ENCODE peak calls at places on chromosomes 7 and 10, in six cellular contexts. Q is upper lobe of left lung; Z is psoas muscle; H is CD4-positive, CD25-positive, alpha-beta regulatory T cell; L is mesenchymal stem cell; B is heart right ventricle. G is an unnamed sample. For H3K9me3, the result is how much of the 10 kb centered on the place peaks cover.

GRCh38 chr10:75399461-75400162 is 2.0 kb downstream of the ZNF503 start:
- DNase-seq in B (peak), H (no peak), Q (peak), Z (peak), L (peak), G (no peak)

GRCh38 chr10:88707429-88708110 is 1.5 kb downstream of the LIPK start:
- DNase-seq in Q (no peak), Z (no peak), L (peak), H (no peak), B (no peak), G (no peak)

GRCh38 chr7:756928-757560 is 30.0 kb upstream of the PRKAR1B start:
- DNase-seq in L (no peak), H (no peak), B (no peak), Z (peak), Q (no peak), G (no peak)

GRCh38 chr7:35250941-35251340 is 3.0 kb downstream of the TBX20 start:
- DNase-seq in L (no peak), Z (no peak), H (no peak), Q (no peak), B (no peak), G (no peak)

GRCh38 chr10:97818572-97818971 is 31.1 kb upstream of the GOLGA7B start:
- DNase-seq in B (no peak), L (no peak), Q (no peak), H (no peak), Z (no peak), G (no peak)

GRCh38 chr10:103792547-103792946 is 62.8 kb downstream of the SH3PXD2A start:
- DNase-seq in L (no peak), B (no peak), H (no peak), Z (no peak), Q (no peak), G (no peak)

GRCh38 chr10:95214793-95215192 is 20.8 kb downstream of the ACSM6 start:
- DNase-seq in L (peak), Z (no peak), B (no peak), H (no peak), Q (no peak), G (no peak)

GRCh38 chr10:17599089-17599488 is 18.1 kb downstream of the HACD1 start:
- DNase-seq in H (no peak), L (peak), B (peak), Z (no peak), Q (no peak), G (no peak)

GRCh38 chr7:43430412-43430811 is 152.5 kb upstream of the STK17A start:
- DNase-seq in L (peak), H (no peak), B (no peak), Q (no peak), Z (no peak), G (no peak)

GRCh38 chr7:64978497-64979203 is 12.2 kb downstream of the ZNF117 start:
- DNase-seq in Q (no peak), L (no peak), H (no peak), Z (no peak), B (no peak), G (no peak)

GRCh38 chr10:28663576-28664368 is 13.5 kb upstream of the BAMBI start:
- DNase-seq in Q (peak), B (peak), H (peak), L (peak), Z (peak), G (no peak)

GRCh38 chr7:47651355-47652317 is 69.7 kb upstream of the TNS3 start:
- DNase-seq in B (no peak), H (no peak), Q (no peak), Z (no peak), L (peak), G (no peak)

GRCh38 chr7:68121655-68122054 is 1125.0 kb downstream of the TYW1 start:
- DNase-seq in B (no peak), Q (no peak), Z (no peak), H (no peak), L (no peak), G (no peak)

GRCh38 chr7:101211501-101211900 is 5.9 kb downstream of the PLOD3 start:
- DNase-seq in Q (no peak), L (no peak), H (no peak), B (no peak), Z (no peak), G (no peak)

GRCh38 chr10:123804716-123805115 is 86.9 kb downstream of the CPXM2 start:
- DNase-seq in Q (no peak), L (no peak), B (no peak), Z (no peak), H (no peak), G (no peak)

GRCh38 chr10:62560207-62560819 is 186.1 kb downstream of the ZNF365 start:
- DNase-seq in L (peak), Z (no peak), B (no peak), Q (no peak), H (no peak), G (no peak)

GRCh38 chr7:155618708-155619633 is 25.5 kb upstream of the RBM33 start:
- DNase-seq in H (no peak), L (peak), Z (no peak), B (no peak), Q (peak), G (no peak)

GRCh38 chr7:69670701-69671100 is 72.4 kb downstream of the AUTS2 start:
- DNase-seq in Z (no peak), B (no peak), Q (no peak), H (no peak), L (no peak), G (no peak)

GRCh38 chr10:79209831-79210230 is 137.4 kb upstream of the PPIF start:
- DNase-seq in B (no peak), H (no peak), Q (no peak), Z (no peak), L (no peak), G (no peak)

GRCh38 chr10:113385021-113385975 is 167.6 kb upstream of the HABP2 start:
- DNase-seq in B (peak), H (peak), L (peak), Z (peak), Q (peak), G (peak)

GRCh38 chr10:17685227-17685840 is 41.4 kb downstream of the STAM start:
- DNase-seq in L (no peak), H (no peak), Z (no peak), Q (no peak), B (no peak), G (no peak)

GRCh38 chr7:73885433-73885974 is 24.5 kb downstream of the TMEM270 start:
- DNase-seq in B (no peak), Z (no peak), L (no peak), Q (no peak), H (no peak), G (no peak)

GRCh38 chr10:118594392-118595063 is 920 bp downstream of the PRLHR start:
- DNase-seq in L (peak), Z (peak), B (no peak), H (peak), Q (peak), G (no peak)

GRCh38 chr10:132329565-132330485 is 2.2 kb upstream of the LRRC27 start:
- DNase-seq in Q (peak), Z (no peak), H (no peak), L (peak), B (no peak), G (no peak)

GRCh38 chr10:47384148-47384921 is at the start of gene ZNF488:
- DNase-seq in Z (peak), B (peak), Q (peak), L (peak), H (peak), G (peak)

GRCh38 chr7:64494912-64495461 is 67.9 kb downstream of the ZNF680 start:
- DNase-seq in Z (no peak), L (no peak), B (no peak), Q (no peak), H (no peak), G (no peak)

GRCh38 chr10:8042032-8042863 is 12.2 kb upstream of the GATA3 start:
- DNase-seq in H (peak), Z (no peak), B (no peak), L (no peak), Q (no peak), G (no peak)

GRCh38 chr7:139886899-139887298 is 57.8 kb downstream of the TBXAS1 start:
- DNase-seq in B (no peak), Q (no peak), H (no peak), L (no peak), Z (no peak), G (no peak)

GRCh38 chr10:114645729-114646128 is 12.3 kb downstream of the ABLIM1 start:
- DNase-seq in Z (no peak), H (no peak), B (no peak), L (no peak), Q (no peak), G (no peak)

GRCh38 chr10:73529089-73529832 is 33.4 kb upstream of the PPP3CB start:
- DNase-seq in L (peak), H (peak), Z (no peak), Q (peak), B (peak), G (peak)

GRCh38 chr7:107236857-107237256 is 68.1 kb downstream of the HBP1 start:
- DNase-seq in H (no peak), L (no peak), Q (no peak), Z (no peak), B (no peak), G (no peak)

GRCh38 chr10:90930971-90931841 is 10.3 kb upstream of the ANKRD1 start:
- DNase-seq in L (peak), H (no peak), Z (no peak), Q (peak), B (peak), G (no peak)

GRCh38 chr7:96526492-96526891 is 183.2 kb downstream of the SEM1 start:
- DNase-seq in Z (no peak), L (no peak), H (no peak), Q (no peak), B (no peak), G (no peak)

GRCh38 chr7:96521068-96521629 is 188.5 kb downstream of the SEM1 start:
- DNase-seq in Z (no peak), H (no peak), Q (no peak), B (no peak), L (no peak), G (no peak)
- H3K27ac ChIP-seq in Z (no peak), H (no peak), Q (no peak), B (no peak), L (no peak), G (no peak)

GRCh38 chr10:129323877-129324276 is 143.2 kb upstream of the MGMT start:
- DNase-seq in H (no peak), B (no peak), Z (no peak), L (peak), Q (no peak), G (no peak)

GRCh38 chr10:129321727-129322126 is 145.3 kb upstream of the MGMT start:
- DNase-seq in Z (no peak), H (no peak), B (no peak), Q (no peak), L (no peak), G (no peak)

GRCh38 chr10:129325893-129326292 is 141.1 kb upstream of the MGMT start:
- DNase-seq in Q (no peak), L (no peak), H (no peak), B (no peak), Z (no peak), G (no peak)

GRCh38 chr10:129322872-129323271 is 144.2 kb upstream of the MGMT start:
- DNase-seq in Z (no peak), B (no peak), H (no peak), L (no peak), Q (no peak), G (no peak)

GRCh38 chr10:129323311-129323710 is 143.7 kb upstream of the MGMT start:
- DNase-seq in Z (no peak), B (no peak), L (peak), H (no peak), Q (no peak), G (no peak)
- H3K4me3 ChIP-seq in Z (no peak), B (no peak), L (no peak), H (no peak), Q (no peak), G (no peak)

GRCh38 chr7:131500357-131500756 is 56.1 kb downstream of the PODXL start:
- DNase-seq in Z (no peak), H (no peak), Q (no peak), B (no peak), L (no peak), G (no peak)

GRCh38 chr7:131502810-131503545 is 53.5 kb downstream of the PODXL start:
- DNase-seq in H (no peak), Q (no peak), L (peak), B (peak), Z (peak), G (no peak)

GRCh38 chr7:131503639-131504038 is 52.8 kb downstream of the PODXL start:
- DNase-seq in H (no peak), Q (no peak), B (no peak), Z (no peak), L (no peak), G (no peak)

GRCh38 chr7:131501422-131501821 is 55.0 kb downstream of the PODXL start:
- DNase-seq in L (peak), H (peak), Z (no peak), B (no peak), Q (no peak), G (no peak)

DNA sequence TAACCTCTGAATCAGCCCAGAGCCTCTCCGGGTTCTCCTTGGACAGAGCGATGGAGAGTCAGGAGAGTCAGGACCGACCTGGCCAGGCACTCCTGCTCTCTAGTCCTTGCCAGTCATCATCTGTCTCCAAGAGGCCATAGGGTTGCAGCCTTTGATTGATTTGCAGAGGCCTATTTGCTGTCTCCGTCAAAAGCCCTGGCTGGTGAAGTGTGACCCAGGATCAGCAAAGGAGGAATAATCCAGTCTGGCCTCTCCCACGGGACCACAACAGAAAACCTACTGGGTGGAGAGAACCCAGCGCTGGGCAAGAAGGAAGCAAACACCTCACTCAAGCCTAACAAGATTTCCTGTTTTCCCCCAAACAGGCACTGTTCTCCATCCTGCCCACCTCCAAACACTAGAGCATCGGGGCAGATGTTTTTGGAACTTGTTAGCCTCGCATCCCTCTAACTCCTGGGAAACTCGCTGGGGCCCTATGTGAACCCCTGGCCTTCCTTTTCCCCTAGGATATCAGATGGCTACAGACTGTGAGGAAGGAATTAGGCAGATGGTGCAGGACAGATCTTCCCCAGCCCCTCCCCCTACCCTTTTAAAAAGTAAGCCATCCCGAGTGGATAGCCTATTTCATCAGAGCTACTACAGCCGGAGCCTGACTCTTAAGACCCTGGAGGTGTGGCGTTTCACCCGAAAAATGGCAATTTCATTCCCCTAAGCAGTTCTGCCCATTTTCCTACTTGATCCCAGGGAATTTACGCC is 54.3 kb downstream of the PODXL start:
- DNase-seq in Z (no peak), H (no peak), L (no peak), B (no peak), Q (no peak), G (no peak)
- H3K9me3 ChIP-seq in Z (under half), H (under half), L (under half), B (under half), Q (under half), G (under half)

GRCh38 chr10:80498039-80498832 is 39.5 kb upstream of the SH2D4B start:
- DNase-seq in Q (no peak), B (no peak), Z (peak), L (peak), H (no peak), G (no peak)
- H3K27ac ChIP-seq in Q (peak), B (peak), Z (peak), L (peak), H (peak), G (no peak)

GRCh38 chr10:117169480-117169879 is 27.8 kb upstream of the KCNK18 start:
- DNase-seq in Z (no peak), B (no peak), H (no peak), L (no peak), Q (no peak), G (no peak)

GRCh38 chr10:117168135-117168674 is 29.1 kb upstream of the KCNK18 start:
- DNase-seq in L (peak), B (peak), H (peak), Q (peak), Z (peak), G (no peak)

GRCh38 chr10:117170244-117170643 is 27.0 kb upstream of the KCNK18 start:
- DNase-seq in Q (no peak), H (no peak), L (no peak), B (no peak), Z (no peak), G (no peak)

GRCh38 chr10:117167346-117168134 is 29.5 kb upstream of the VAX1 start:
- DNase-seq in Q (no peak), H (no peak), L (no peak), B (no peak), Z (no peak), G (no peak)

DNA sequence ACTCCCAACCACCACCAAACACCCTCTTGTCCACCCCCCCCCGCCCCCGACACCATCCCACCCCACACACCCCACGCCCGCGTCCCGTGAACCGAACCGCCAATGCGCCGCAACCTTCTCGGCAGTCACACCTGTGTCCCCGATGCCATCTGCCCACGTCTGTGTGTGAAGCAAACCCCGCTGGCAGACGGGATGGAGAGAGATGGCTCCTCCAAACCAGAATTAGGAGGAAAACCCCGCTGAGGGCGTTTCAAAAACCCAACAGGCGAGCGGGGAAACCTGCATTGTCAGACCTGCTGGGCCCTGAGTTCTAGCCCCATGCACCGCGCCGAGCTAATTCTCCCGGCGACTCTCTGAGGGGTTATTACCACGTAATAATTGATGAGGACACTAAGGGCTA is 28.6 kb upstream of the KCNK18 start:
- DNase-seq in H (no peak), L (no peak), B (no peak), Q (no peak), Z (no peak), G (no peak)
- H3K4me3 ChIP-seq in H (no peak), L (no peak), B (no peak), Q (no peak), Z (no peak), G (no peak)

GRCh38 chr7:157667261-157667660 is 330.5 kb downstream of the DNAJB6 start:
- DNase-seq in Z (no peak), B (no peak), H (no peak), L (no peak), Q (no peak), G (no peak)

GRCh38 chr7:157663061-157663863 is 326.5 kb downstream of the DNAJB6 start:
- DNase-seq in B (no peak), H (no peak), L (no peak), Q (no peak), Z (peak), G (no peak)

GRCh38 chr7:157666530-157667040 is 329.8 kb downstream of the DNAJB6 start:
- DNase-seq in H (no peak), B (no peak), L (no peak), Q (no peak), Z (no peak), G (no peak)

GRCh38 chr7:157664034-157664433 is 327.2 kb downstream of the DNAJB6 start:
- DNase-seq in B (no peak), Z (no peak), Q (no peak), L (no peak), H (no peak), G (no peak)

GRCh38 chr7:157664866-157665633 is 328.2 kb downstream of the DNAJB6 start:
- DNase-seq in H (no peak), Q (no peak), B (no peak), L (no peak), Z (no peak), G (no peak)
- H3K9me3 ChIP-seq in H (under half), Q (under half), B (under half), L (under half), Z (under half), G (under half)